ENCODE peak calls at places on chromosomes 16 and 17, in seven cellular contexts. I is AG09309; T is GM12865; W is cardiac fibroblast; E is A673; Y is CD4-positive, alpha-beta T cell; U is lung. B is an unnamed sample.

GRCh38 chr17:30477758-30478115 is 529 bp downstream of the GOSR1 start:
- DNase-seq in I (no peak), T (peak), W (no peak), E (no peak), Y (no peak), U (no peak), B (no peak)

GRCh38 chr16:69176033-69176780 is 10.8 kb upstream of the SNTB2 start:
- DNase-seq in I (peak), T (no peak), W (peak), E (no peak), Y (no peak), U (no peak), B (no peak)

GRCh38 chr16:88628512-88628974 is 9.8 kb upstream of the IL17C start:
- DNase-seq in I (no peak), T (no peak), W (no peak), E (peak), Y (no peak), U (no peak), B (no peak)

GRCh38 chr16:57846078-57846697 is 43.9 kb upstream of the KIFC3 start:
- DNase-seq in I (no peak), T (no peak), W (no peak), E (peak), Y (no peak), U (no peak), B (no peak)

GRCh38 chr17:36749493-36749892 is 148.1 kb downstream of the MRM1 start:
- DNase-seq in I (no peak), T (no peak), W (no peak), E (no peak), Y (no peak), U (no peak), B (no peak)

GRCh38 chr16:53991181-53992056 is 287.5 kb downstream of the FTO start:
- DNase-seq in I (no peak), T (no peak), W (peak), E (no peak), Y (no peak), U (peak), B (no peak)

GRCh38 chr16:89315791-89316581 is 98.5 kb downstream of the ZNF778 start:
- DNase-seq in I (no peak), T (peak), W (peak), E (peak), Y (peak), U (peak), B (peak)

GRCh38 chr17:19460695-19461094 is 49.7 kb downstream of the RNF112 start:
- DNase-seq in I (no peak), T (no peak), W (peak), E (no peak), Y (no peak), U (no peak), B (no peak)

GRCh38 chr17:6639651-6640535 is 618 bp downstream of the KIAA0753 start:
- DNase-seq in I (no peak), T (peak), W (peak), E (peak), Y (no peak), U (no peak), B (no peak)

GRCh38 chr17:64540118-64540776 is 33.5 kb downstream of the CEP95 start:
- DNase-seq in I (no peak), T (no peak), W (no peak), E (no peak), Y (no peak), U (no peak), B (no peak)

GRCh38 chr17:80952291-80952690 is 39.4 kb upstream of the CHMP6 start:
- DNase-seq in I (no peak), T (no peak), W (no peak), E (no peak), Y (no peak), U (no peak), B (no peak)

GRCh38 chr16:4115209-4115940 is 867 bp downstream of the ADCY9 start:
- DNase-seq in I (no peak), T (peak), W (peak), E (peak), Y (peak), U (no peak), B (no peak)

GRCh38 chr17:62652251-62653001 is 25.0 kb downstream of the MRC2 start:
- DNase-seq in I (no peak), T (peak), W (peak), E (peak), Y (no peak), U (peak), B (peak)

GRCh38 chr17:79808763-79809529 is 12.1 kb upstream of the CBX8 start:
- DNase-seq in I (no peak), T (peak), W (peak), E (no peak), Y (no peak), U (peak), B (no peak)

GRCh38 chr17:35731239-35731931 is at the start of gene RASL10B:
- DNase-seq in I (no peak), T (no peak), W (peak), E (peak), Y (no peak), U (no peak), B (peak)

GRCh38 chr17:76691379-76692191 is 19.2 kb downstream of the MXRA7 start:
- DNase-seq in I (no peak), T (no peak), W (no peak), E (no peak), Y (no peak), U (no peak), B (no peak)

GRCh38 chr17:72184805-72185204 is 64.0 kb downstream of the SOX9 start:
- DNase-seq in I (no peak), T (no peak), W (peak), E (peak), Y (no peak), U (no peak), B (no peak)

GRCh38 chr16:28217326-28217725 is 5.6 kb upstream of the XPO6 start:
- DNase-seq in I (no peak), T (peak), W (no peak), E (peak), Y (no peak), U (no peak), B (no peak)

GRCh38 chr16:11198817-11199216 is 57.2 kb downstream of the SOCS1 start:
- DNase-seq in I (no peak), T (no peak), W (no peak), E (no peak), Y (no peak), U (no peak), B (no peak)

GRCh38 chr17:47852113-47852949 is 1.4 kb upstream of the SP6 start:
- DNase-seq in I (no peak), T (no peak), W (no peak), E (no peak), Y (no peak), U (no peak), B (no peak)

DNA sequence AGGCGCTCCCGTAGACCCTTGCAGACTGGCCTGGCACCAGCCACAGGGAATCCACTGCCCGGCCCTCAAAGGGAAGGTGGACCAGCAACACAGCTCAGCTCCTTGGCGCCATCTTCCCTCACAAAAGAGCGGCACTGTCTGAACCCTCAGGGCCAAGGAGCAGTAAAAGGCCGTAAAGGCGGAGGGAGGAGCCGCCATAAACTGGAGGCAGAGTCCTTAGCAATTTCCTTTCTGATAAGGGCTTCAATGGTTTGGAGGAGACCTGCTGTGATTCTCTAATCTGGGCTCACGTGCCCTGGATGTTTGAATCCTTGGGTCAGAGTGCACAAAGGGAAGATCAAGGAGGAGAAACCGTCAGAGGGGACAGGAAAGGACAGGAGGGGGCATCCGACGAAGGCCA is 15.5 kb upstream of the AXIN2 start:
- DNase-seq in I (no peak), T (no peak), W (no peak), E (no peak), Y (no peak), U (no peak), B (no peak)
- TF ChIP-seq CTCF in I (no peak), T (no peak), W (no peak), E (no peak), Y (no peak), U (no peak), B (no peak)

GRCh38 chr16:50354629-50355456 is 13.9 kb downstream of the BRD7 start:
- DNase-seq in I (no peak), T (no peak), W (peak), E (peak), Y (no peak), U (no peak), B (no peak)
- TF ChIP-seq CTCF in I (peak), T (peak), W (peak), E (peak), Y (peak), U (peak), B (peak)

GRCh38 chr17:69058165-69058564 is 2.6 kb downstream of the ABCA9 start:
- DNase-seq in I (no peak), T (no peak), W (no peak), E (peak), Y (no peak), U (no peak), B (no peak)
- TF ChIP-seq CTCF in I (no peak), T (no peak), W (peak), E (peak), Y (no peak), U (no peak), B (no peak)

GRCh38 chr16:13189250-13189649 is 287.9 kb downstream of the SHISA9 start:
- DNase-seq in I (no peak), T (no peak), W (no peak), E (no peak), Y (no peak), U (no peak), B (no peak)

GRCh38 chr16:13181432-13181831 is 280.0 kb downstream of the SHISA9 start:
- DNase-seq in I (no peak), T (no peak), W (no peak), E (no peak), Y (no peak), U (no peak), B (no peak)

DNA sequence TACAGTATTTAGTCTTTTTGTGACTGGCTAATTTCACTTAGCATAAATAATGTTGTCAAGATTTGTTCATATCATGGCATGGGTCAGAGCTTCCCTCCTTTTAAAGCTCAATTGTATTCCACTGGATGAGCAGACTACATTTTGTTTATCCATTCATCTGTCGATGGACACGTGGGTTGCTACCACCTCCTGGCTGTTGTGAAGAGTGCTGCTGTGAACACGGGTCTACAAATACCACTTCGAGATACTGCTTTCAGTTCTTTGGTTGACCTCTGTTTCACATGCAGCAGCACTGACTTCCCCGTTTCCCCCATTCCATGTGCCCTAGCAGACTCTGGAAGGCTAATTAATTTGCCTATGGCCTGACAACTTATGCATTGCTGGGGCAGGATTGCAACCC is 285.4 kb downstream of the SHISA9 start:
- DNase-seq in I (no peak), T (peak), W (no peak), E (no peak), Y (no peak), U (no peak), B (no peak)
- TF ChIP-seq CTCF in I (no peak), T (no peak), W (no peak), E (no peak), Y (no peak), U (no peak), B (no peak)

B was measured in right atrium auricular region.